ENCODE peak calls at places on chromosome 12, in eight cellular contexts. F is adipocyte, R is T1000, X is skeletal muscle cell, P is amygdala, J is AML-193, A is amniotic stem cell, E is anterior cingulate cortex. I is an unnamed sample.

GRCh38 chr12:58509116-58509885 is 411.0 kb downstream of the LRIG3 start:
- DNase-seq in F (no peak), R (no peak), X (no peak), P (no peak), J (no peak), A (no peak), E (no peak), I (no peak)

GRCh38 chr12:50222275-50222783 is 55.2 kb upstream of the CERS5 start:
- DNase-seq in F (peak; percentile 96), R (no peak), X (peak; percentile 70), P (no peak), J (peak; percentile 49), A (peak; percentile 89), E (no peak), I (peak; percentile 84)

GRCh38 chr12:68899251-68899771 is 33.7 kb downstream of the CPM start:
- DNase-seq in F (peak; percentile 57), R (peak; percentile 92), X (peak; percentile 88), P (no peak), J (no peak), A (peak; percentile 36), E (peak; percentile 42), I (peak; percentile 74)

GRCh38 chr12:8146416-8146771 is 10.4 kb upstream of the ZNF705A start:
- DNase-seq in F (no peak), R (no peak), X (no peak), P (no peak), J (no peak), A (no peak), E (no peak), I (no peak)

GRCh38 chr12:57893460-57894353 is 47.2 kb upstream of the CTDSP2 start:
- DNase-seq in F (peak; percentile 98), R (peak; percentile 58), X (peak; percentile 93), P (peak; percentile 66), J (no peak), A (peak; percentile 70), E (peak; percentile 88), I (peak; percentile 91)

GRCh38 chr12:131929530-131930456 is 717 bp downstream of the PUS1 start:
- DNase-seq in F (peak; percentile 49), R (no peak), X (no peak), P (no peak), J (no peak), A (no peak), E (no peak), I (no peak)

GRCh38 chr12:129641916-129642315 is 261.9 kb downstream of the TMEM132D start:
- DNase-seq in F (peak; percentile 23), R (no peak), X (no peak), P (no peak), J (no peak), A (no peak), E (no peak), I (no peak)

GRCh38 chr12:67070604-67071003 is 198.6 kb upstream of the CAND1 start:
- DNase-seq in F (no peak), R (no peak), X (no peak), P (no peak), J (no peak), A (no peak), E (no peak), I (no peak)

GRCh38 chr12:46472893-46473633 is 100.5 kb upstream of the SLC38A2 start:
- DNase-seq in F (peak; percentile 56), R (no peak), X (no peak), P (no peak), J (no peak), A (no peak), E (no peak), I (no peak)

GRCh38 chr12:118052324-118053070 is 8.5 kb downstream of the WSB2 start:
- DNase-seq in F (peak; percentile 96), R (peak; percentile 78), X (peak; percentile 78), P (peak; percentile 3), J (peak; percentile 17), A (peak; percentile 88), E (peak; percentile 72), I (peak; percentile 96)

GRCh38 chr12:88062464-88062863 is 33.3 kb upstream of the C12orf50 start:
- DNase-seq in F (no peak), R (no peak), X (no peak), P (no peak), J (no peak), A (no peak), E (no peak), I (no peak)

GRCh38 chr12:27505124-27505523 is 18.9 kb upstream of the PPFIBP1 start:
- DNase-seq in F (peak; percentile 80), R (no peak), X (peak; percentile 64), P (no peak), J (no peak), A (peak; percentile 39), E (no peak), I (no peak)

GRCh38 chr12:63978519-63978918 is 134.0 kb downstream of the SRGAP1 start:
- DNase-seq in F (peak; percentile 62), R (no peak), X (peak; percentile 41), P (no peak), J (no peak), A (peak; percentile 62), E (no peak), I (peak; percentile 55)

GRCh38 chr12:51972424-51972812 is 20.9 kb downstream of the ACVR1B start:
- DNase-seq in F (no peak), R (no peak), X (no peak), P (no peak), J (no peak), A (no peak), E (no peak), I (no peak)

GRCh38 chr12:111174283-111175108 is 194.4 kb downstream of the PHETA1 start:
- DNase-seq in F (no peak), R (no peak), X (no peak), P (no peak), J (peak; percentile 34), A (no peak), E (no peak), I (no peak)

GRCh38 chr12:82651489-82651888 is 35.2 kb upstream of the TMTC2 start:
- DNase-seq in F (no peak), R (no peak), X (no peak), P (no peak), J (no peak), A (no peak), E (no peak), I (no peak)

GRCh38 chr12:81259360-81259759 is 181.5 kb downstream of the ACSS3 start:
- DNase-seq in F (no peak), R (no peak), X (no peak), P (no peak), J (no peak), A (no peak), E (no peak), I (no peak)

GRCh38 chr12:67705394-67706370 is 57.1 kb downstream of the DYRK2 start:
- DNase-seq in F (peak; percentile 39), R (peak; percentile 55), X (peak; percentile 28), P (no peak), J (no peak), A (no peak), E (no peak), I (peak; percentile 90)

GRCh38 chr12:110067531-110067930 is 19.2 kb upstream of the C12orf76 start:
- DNase-seq in F (no peak), R (no peak), X (no peak), P (no peak), J (no peak), A (no peak), E (no peak), I (no peak)

GRCh38 chr12:26647091-26647490 is 185.9 kb downstream of the ITPR2 start:
- DNase-seq in F (no peak), R (no peak), X (no peak), P (no peak), J (no peak), A (no peak), E (no peak), I (no peak)